ENCODE peak calls at places on chromosomes 13 and 19, in ten cellular contexts. P, B, U, F, Y, L, Z, V, D and X are unnamed samples.

GRCh38 chr13:78601886-78602560 is 1.3 kb downstream of the POU4F1 start:
- DNase-seq in P (no peak), B (no peak), D (no peak), Y (no peak), U (no peak), Z (no peak), L (no peak), F (no peak), V (no peak), X (no peak)

GRCh38 chr19:17725422-17726078 is 6.3 kb downstream of the MAP1S start:
- DNase-seq in P (no peak), L (no peak), V (no peak), D (no peak), Z (no peak), U (no peak), Y (no peak), B (no peak), F (no peak), X (no peak)

GRCh38 chr13:53151692-53152421 is 123.2 kb downstream of the OLFM4 start:
- DNase-seq in F (no peak), L (peak), Y (peak), B (peak), D (no peak), U (no peak), V (peak), P (no peak), Z (no peak), X (no peak)

GRCh38 chr13:82717249-82717648 is 1165.0 kb downstream of the SLITRK1 start:
- DNase-seq in Y (no peak), F (no peak), B (peak), U (no peak), P (no peak), L (no peak), V (no peak), D (no peak), Z (peak), X (no peak)

GRCh38 chr19:43078311-43078710 is 4.2 kb downstream of the PSG2 start:
- DNase-seq in L (no peak), Z (peak), D (no peak), Y (no peak), F (no peak), B (peak), V (no peak), P (no peak), U (no peak), X (no peak)

GRCh38 chr13:104737713-104738112 is 1671.5 kb upstream of the SLC10A2 start:
- DNase-seq in Z (peak), U (no peak), L (no peak), Y (no peak), B (peak), V (no peak), F (no peak), P (no peak), D (no peak), X (no peak)

GRCh38 chr13:52195052-52195837 is 35.8 kb upstream of the NEK3 start:
- DNase-seq in D (peak), F (peak), V (no peak), Y (peak), B (peak), U (peak), P (peak), Z (peak), L (no peak), X (no peak)

GRCh38 chr19:39152066-39152465 is 26.5 kb downstream of the PAK4 start:
- DNase-seq in L (no peak), F (no peak), U (no peak), D (no peak), Y (no peak), B (peak), P (no peak), V (no peak), Z (no peak), X (no peak)

GRCh38 chr19:58372311-58373133 is 8.3 kb downstream of the ZNF837 start:
- DNase-seq in Z (no peak), F (no peak), P (no peak), B (no peak), L (peak), U (no peak), V (no peak), Y (no peak), D (peak), X (no peak)

GRCh38 chr19:2309734-2310362 is 1.9 kb upstream of the LINGO3 start:
- DNase-seq in B (peak), Z (peak), D (no peak), Y (no peak), U (no peak), V (no peak), L (no peak), F (no peak), P (no peak), X (no peak)

GRCh38 chr13:111007209-111007608 is 92.3 kb upstream of the ANKRD10 start:
- DNase-seq in V (no peak), F (no peak), D (no peak), P (no peak), L (peak), Y (no peak), U (no peak), B (no peak), Z (no peak), X (no peak)

GRCh38 chr19:989381-990081 is 5.4 kb downstream of the WDR18 start:
- DNase-seq in F (no peak), L (no peak), D (no peak), U (no peak), V (no peak), B (no peak), Z (no peak), P (no peak), Y (no peak), X (no peak)

GRCh38 chr19:54142166-54142780 is 4.7 kb downstream of the CNOT3 start:
- DNase-seq in F (no peak), Y (no peak), Z (no peak), D (no peak), P (no peak), B (no peak), L (no peak), V (no peak), U (no peak), X (no peak)

GRCh38 chr19:4499318-4499717 is 19.0 kb downstream of the PLIN4 start:
- DNase-seq in D (no peak), V (no peak), L (no peak), P (no peak), B (no peak), Z (no peak), F (no peak), U (no peak), Y (no peak), X (no peak)

GRCh38 chr13:74145249-74145970 is 11.2 kb upstream of the KLF12 start:
- DNase-seq in U (no peak), V (no peak), L (no peak), B (peak), Z (peak), F (no peak), D (no peak), Y (no peak), P (no peak), X (no peak)

GRCh38 chr13:40762849-40763248 is 8.1 kb downstream of the MRPS31 start:
- DNase-seq in Z (peak), U (no peak), B (peak), Y (no peak), D (no peak), V (no peak), L (no peak), P (no peak), F (no peak), X (no peak)

GRCh38 chr13:106503730-106504129 is 31.7 kb downstream of the EFNB2 start:
- DNase-seq in L (no peak), D (no peak), U (no peak), Z (peak), P (no peak), Y (no peak), B (no peak), V (no peak), F (no peak), X (no peak)

GRCh38 chr19:45499196-45500180 is 1.2 kb downstream of the PPM1N start:
- DNase-seq in B (no peak), V (peak), P (no peak), D (no peak), L (peak), Z (no peak), Y (no peak), F (peak), U (no peak), X (no peak)

GRCh38 chr19:12580180-12580694 is 29.0 kb upstream of the ZNF564 start:
- DNase-seq in B (peak), Z (no peak), F (no peak), P (no peak), V (no peak), U (no peak), L (no peak), Y (no peak), D (no peak), X (no peak)

GRCh38 chr13:84570831-84571230 is 688.6 kb upstream of the SLITRK1 start:
- DNase-seq in D (no peak), L (no peak), V (no peak), Z (peak), P (no peak), F (no peak), Y (no peak), U (no peak), B (peak), X (no peak)

GRCh38 chr13:67355791-67356190 is 125.7 kb upstream of the PCDH9 start:
- DNase-seq in D (no peak), B (no peak), Y (no peak), Z (no peak), V (no peak), L (no peak), F (no peak), U (no peak), P (no peak), X (no peak)

GRCh38 chr13:33218020-33218419 is 67.5 kb downstream of the STARD13 start:
- DNase-seq in F (no peak), B (no peak), L (no peak), Z (no peak), U (no peak), P (no peak), V (no peak), Y (no peak), D (no peak), X (no peak)

GRCh38 chr19:3338541-3339181 is 27.7 kb upstream of the NFIC start:
- DNase-seq in D (peak), Y (no peak), L (no peak), F (no peak), P (no peak), V (no peak), Z (no peak), B (no peak), U (peak), X (no peak)

GRCh38 chr13:73880365-73880764 is 253.8 kb downstream of the KLF12 start:
- DNase-seq in D (no peak), F (no peak), P (no peak), B (peak), V (no peak), Z (no peak), Y (no peak), U (no peak), L (no peak), X (no peak)

GRCh38 chr19:35987571-35987896 is 7.5 kb upstream of the SDHAF1 start:
- DNase-seq in D (no peak), B (no peak), Y (no peak), Z (no peak), V (no peak), P (no peak), F (no peak), U (no peak), L (peak), X (no peak)

GRCh38 chr19:35988824-35989223 is 6.2 kb upstream of the SDHAF1 start:
- DNase-seq in U (no peak), F (no peak), D (no peak), P (no peak), V (no peak), Z (no peak), L (no peak), B (no peak), Y (no peak), X (no peak)

GRCh38 chr19:35983177-35983576 is 11.8 kb upstream of the SDHAF1 start:
- DNase-seq in V (no peak), Z (no peak), Y (no peak), B (no peak), D (no peak), L (no peak), F (no peak), U (no peak), P (no peak), X (no peak)

GRCh38 chr19:35986111-35986510 is 8.9 kb upstream of the SDHAF1 start:
- DNase-seq in P (no peak), L (no peak), D (no peak), V (no peak), U (no peak), F (no peak), Y (no peak), B (no peak), Z (no peak), X (no peak)

GRCh38 chr19:35986664-35987570 is 8.1 kb upstream of the SDHAF1 start:
- DNase-seq in B (no peak), Y (peak), Z (no peak), F (peak), P (no peak), L (peak), U (no peak), D (no peak), V (peak), X (no peak)
- TF ChIP-seq CTCF in B (no peak), Y (no peak), Z (no peak), F (no peak), P (no peak), L (no peak), U (no peak), D (no peak), V (no peak), X (no peak)

DNA sequence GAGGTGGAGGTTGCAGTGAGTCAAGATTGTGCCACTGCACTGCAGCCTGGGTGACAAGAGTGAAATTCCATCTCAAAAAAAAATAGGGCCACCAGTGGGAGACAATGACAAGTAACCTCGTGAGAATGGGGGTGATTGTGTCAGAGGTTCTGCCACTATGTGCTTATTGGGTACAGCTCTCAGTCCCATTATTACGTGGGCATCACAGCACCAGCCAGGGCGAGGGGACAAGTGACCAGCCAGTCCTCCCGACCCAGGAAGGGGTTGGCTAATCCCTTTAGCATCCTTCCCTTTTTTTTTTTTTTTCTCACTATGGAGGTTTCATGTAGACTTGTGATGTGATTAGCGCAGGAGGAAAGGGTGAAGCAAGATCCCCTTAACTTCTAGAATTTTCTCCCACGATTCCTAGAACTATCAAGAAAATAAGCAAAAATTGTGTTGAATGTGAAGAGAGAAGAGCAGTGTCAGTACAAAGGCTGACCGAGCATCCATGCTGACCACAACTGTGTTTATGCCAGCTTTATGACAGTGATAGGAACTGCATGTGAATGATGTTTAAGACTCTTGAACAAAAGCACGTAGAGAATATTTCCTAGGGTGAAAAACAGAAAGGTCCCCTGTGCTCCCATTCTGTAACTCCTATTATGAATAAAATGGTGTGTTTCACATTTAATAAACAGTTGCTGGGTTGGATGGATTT is 50.0 kb downstream of the ALOX5AP start:
- DNase-seq in U (no peak), L (no peak), D (peak), Y (no peak), Z (no peak), P (no peak), B (no peak), F (no peak), V (no peak), X (no peak)
- TF ChIP-seq CTCF in U (no peak), L (no peak), D (no peak), Y (no peak), Z (no peak), P (no peak), B (no peak), F (no peak), V (no peak), X (no peak)

DNA sequence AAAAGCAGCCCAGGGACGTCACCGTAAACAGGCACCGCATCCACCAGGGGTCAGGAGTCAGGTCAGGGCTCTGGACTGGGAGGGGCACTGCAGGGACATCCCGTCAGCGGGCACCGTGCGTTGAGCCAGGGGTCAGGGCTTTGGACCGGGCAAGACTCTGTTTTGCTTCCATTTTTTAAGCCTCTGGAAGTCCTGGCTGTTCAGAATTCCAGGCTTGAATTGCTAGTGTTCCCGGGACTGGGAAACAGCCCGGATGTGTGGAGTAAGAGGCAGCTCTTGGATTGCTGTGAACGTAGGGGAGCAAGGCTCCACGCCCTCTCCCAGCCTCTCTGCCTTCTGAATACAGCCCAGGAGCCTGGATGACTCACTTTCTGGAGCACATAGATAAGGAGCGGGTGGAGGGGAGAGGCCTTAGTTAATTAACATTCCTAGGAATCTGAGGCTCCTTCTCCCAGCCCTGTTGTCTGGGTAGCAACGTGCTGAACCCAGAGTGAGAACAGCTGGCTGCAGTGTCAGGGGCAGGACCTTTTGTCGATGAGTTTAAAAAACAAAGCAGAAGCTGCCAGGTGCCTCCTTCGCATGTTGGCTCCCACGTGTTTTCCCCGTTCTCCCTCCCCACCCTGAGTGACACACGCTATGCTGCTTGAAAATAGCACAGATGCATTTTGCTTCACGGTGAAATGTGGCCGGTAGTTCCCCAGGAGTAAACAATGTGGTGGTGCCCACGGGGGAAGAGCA is 21.9 kb downstream of the ATP11A start:
- DNase-seq in Z (peak), F (peak), B (peak), L (no peak), Y (peak), U (peak), V (peak), D (peak), P (peak), X (no peak)
- TF ChIP-seq CTCF in Z (peak), F (no peak), B (peak), L (no peak), Y (peak), U (no peak), V (peak), D (no peak), P (no peak), X (peak)

GRCh38 chr13:48969685-48970084 is 6.0 kb upstream of the FNDC3A start:
- DNase-seq in B (no peak), L (no peak), F (no peak), U (no peak), Z (no peak), Y (no peak), D (no peak), P (no peak), V (no peak), X (no peak)

GRCh38 chr13:48961379-48961778 is 14.3 kb upstream of the FNDC3A start:
- DNase-seq in P (no peak), V (no peak), U (no peak), D (no peak), F (no peak), Z (no peak), Y (no peak), L (no peak), B (no peak), X (no peak)

GRCh38 chr13:48962281-48962680 is 13.4 kb upstream of the FNDC3A start:
- DNase-seq in F (no peak), U (no peak), B (no peak), Z (no peak), L (no peak), P (no peak), Y (no peak), D (peak), V (no peak), X (no peak)

DNA sequence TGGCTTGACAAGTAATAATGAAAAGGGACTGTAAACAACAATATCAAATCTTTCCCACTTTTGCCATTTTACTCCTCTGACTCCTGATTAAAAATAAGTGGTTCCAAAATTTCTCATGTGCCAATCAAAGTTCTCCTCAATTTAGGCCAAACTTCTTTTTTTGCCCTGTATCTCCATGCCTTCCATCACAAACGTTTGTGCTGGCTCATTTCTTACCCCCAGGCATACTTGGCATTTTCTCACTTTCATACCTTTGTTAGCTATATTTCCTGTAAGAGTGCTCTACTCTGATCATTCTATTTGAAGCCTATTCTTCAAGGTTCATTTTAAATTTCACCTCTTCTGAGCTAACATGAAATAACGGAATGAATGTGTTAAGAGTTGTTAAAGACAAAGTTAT is 10.0 kb upstream of the FNDC3A start:
- DNase-seq in D (no peak), P (no peak), L (no peak), U (no peak), Y (no peak), F (no peak), V (no peak), Z (no peak), B (no peak), X (no peak)
- TF ChIP-seq CTCF in D (no peak), P (no peak), L (no peak), U (no peak), Y (no peak), F (no peak), V (no peak), Z (no peak), B (no peak), X (no peak)

DNA sequence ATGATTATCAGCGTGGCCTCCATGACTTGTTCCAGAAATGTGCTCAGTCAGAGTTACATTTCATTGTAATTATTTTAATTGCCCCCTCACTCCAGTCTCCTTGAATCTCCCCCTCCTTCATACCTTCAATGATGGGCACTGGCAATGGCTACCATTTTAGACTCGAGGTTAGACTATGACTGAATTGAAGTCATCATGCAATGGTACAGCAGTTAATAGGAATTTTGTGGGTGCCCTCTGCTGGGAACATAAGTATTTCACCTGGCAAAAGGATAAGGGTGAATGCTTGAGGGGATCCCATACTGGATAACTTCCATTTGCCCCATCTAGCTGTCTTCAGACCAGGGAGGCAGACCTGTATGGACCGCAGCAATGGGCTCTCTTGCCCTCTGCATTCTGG is 32.2 kb upstream of the USP12 start:
- DNase-seq in V (no peak), P (no peak), F (no peak), Z (peak), U (no peak), D (no peak), B (peak), Y (no peak), L (no peak), X (no peak)
- TF ChIP-seq CTCF in V (peak), P (no peak), F (no peak), Z (peak), U (peak), D (no peak), B (peak), Y (peak), L (peak), X (no peak)